ENCODE peak calls at places on chromosomes 13 and 19, in five cellular contexts. V, C, G, O and B are unnamed samples.
A peak's percentile ranks its signal among the peaks of the same experiment; 100 is the strongest.

GRCh38 chr19:54162241-54162805 is 2.8 kb upstream of the LENG1 start:
- DNase-seq in V (peak; percentile 83), C (peak; percentile 91), G (peak; percentile 73), O (peak; percentile 80), B (no peak)

GRCh38 chr13:51999525-51999924 is 11.7 kb downstream of the ATP7B start:
- DNase-seq in V (no peak), C (peak; percentile 70), G (no peak), O (no peak), B (no peak)

GRCh38 chr19:52034051-52034728 is 6.0 kb upstream of the ZNF614 start:
- DNase-seq in V (peak; percentile 10), C (no peak), G (no peak), O (no peak), B (no peak)

GRCh38 chr19:49690656-49691242 is at the start of gene CPT1C:
- DNase-seq in V (peak; percentile 62), C (peak; percentile 87), G (peak; percentile 47), O (no peak), B (no peak)

GRCh38 chr13:72151241-72151640 is 284.2 kb upstream of the DACH1 start:
- DNase-seq in V (no peak), C (no peak), G (no peak), O (no peak), B (no peak)

GRCh38 chr19:3061214-3062161 is 807 bp downstream of the TLE5 start:
- DNase-seq in V (peak; percentile 87), C (peak; percentile 73), G (no peak), O (peak; percentile 54), B (no peak)

GRCh38 chr13:73399347-73400216 is 340.8 kb downstream of the KLF5 start:
- DNase-seq in V (no peak), C (no peak), G (no peak), O (no peak), B (no peak)

GRCh38 chr13:91157273-91158014 is 190.0 kb upstream of the MIR17HG start:
- DNase-seq in V (no peak), C (no peak), G (no peak), O (no peak), B (no peak)

GRCh38 chr19:5154799-5155426 is 185.7 kb downstream of the PTPRS start:
- DNase-seq in V (no peak), C (no peak), G (no peak), O (no peak), B (no peak)

GRCh38 chr13:26128676-26129075 is 76.9 kb upstream of the SHISA2 start:
- DNase-seq in V (no peak), C (no peak), G (no peak), O (no peak), B (no peak)

GRCh38 chr13:97030705-97031452 is 36.6 kb upstream of the OXGR1 start:
- DNase-seq in V (peak; percentile 33), C (no peak), G (no peak), O (no peak), B (no peak)

GRCh38 chr19:3737487-3738205 is 23.8 kb downstream of the APBA3 start:
- DNase-seq in V (no peak), C (no peak), G (no peak), O (no peak), B (no peak)

GRCh38 chr19:46189971-46190335 is 39.6 kb upstream of the IGFL1 start:
- DNase-seq in V (no peak), C (no peak), G (no peak), O (no peak), B (no peak)

GRCh38 chr19:15979293-15979692 is 30.5 kb downstream of the OR10H4 start:
- DNase-seq in V (no peak), C (no peak), G (no peak), O (no peak), B (no peak)

GRCh38 chr19:40265055-40265762 is 19.9 kb downstream of the AKT2 start:
- DNase-seq in V (no peak), C (peak; percentile 18), G (no peak), O (no peak), B (no peak)

GRCh38 chr13:95556981-95557380 is 4.5 kb downstream of the CLDN10 start:
- DNase-seq in V (no peak), C (no peak), G (no peak), O (no peak), B (no peak)

GRCh38 chr19:49820125-49820524 is 2.0 kb downstream of the MED25 start:
- DNase-seq in V (no peak), C (no peak), G (no peak), O (no peak), B (no peak)

GRCh38 chr13:41648314-41648935 is 191.1 kb downstream of the RGCC start:
- DNase-seq in V (no peak), C (no peak), G (no peak), O (no peak), B (no peak)

GRCh38 chr19:8616861-8617260 is 6.3 kb upstream of the ADAMTS10 start:
- DNase-seq in V (no peak), C (no peak), G (no peak), O (no peak), B (no peak)

GRCh38 chr19:1935484-1936208 is 5.3 kb upstream of the CSNK1G2 start:
- DNase-seq in V (peak; percentile 80), C (peak; percentile 52), G (no peak), O (no peak), B (no peak)

GRCh38 chr13:99525967-99526366 is 24.7 kb downstream of the TM9SF2 start:
- DNase-seq in V (no peak), C (no peak), G (no peak), O (no peak), B (no peak)

GRCh38 chr19:35138305-35138799 is 272 bp upstream of the FXYD1 start:
- DNase-seq in V (no peak), C (no peak), G (peak; percentile 44), O (no peak), B (no peak)

GRCh38 chr13:93079294-93079693 is 147.3 kb upstream of the GPC6 start:
- DNase-seq in V (no peak), C (no peak), G (no peak), O (no peak), B (no peak)

GRCh38 chr13:114283581-114283980 is 2.2 kb downstream of the UPF3A start:
- DNase-seq in V (peak; percentile 9), C (no peak), G (no peak), O (no peak), B (no peak)

GRCh38 chr19:49421039-49421877 is 2.0 kb downstream of the PTH2 start:
- DNase-seq in V (peak; percentile 47), C (peak; percentile 82), G (no peak), O (no peak), B (no peak)

GRCh38 chr19:46753420-46754155 is 7.3 kb upstream of the STRN4 start:
- DNase-seq in V (peak; percentile 76), C (no peak), G (no peak), O (peak; percentile 58), B (no peak)

GRCh38 chr13:103349664-103350063 is 283.4 kb upstream of the SLC10A2 start:
- DNase-seq in V (no peak), C (no peak), G (no peak), O (no peak), B (no peak)

GRCh38 chr13:112222971-112223370 is 153.2 kb upstream of the SPACA7 start:
- DNase-seq in V (no peak), C (no peak), G (no peak), O (no peak), B (peak; percentile 75)

GRCh38 chr19:4181053-4181508 is 1.3 kb downstream of the SIRT6 start:
- DNase-seq in V (peak; percentile 40), C (no peak), G (no peak), O (no peak), B (no peak)

GRCh38 chr19:11256189-11256588 is 6.1 kb downstream of the DOCK6 start:
- DNase-seq in V (no peak), C (no peak), G (no peak), O (no peak), B (no peak)

GRCh38 chr13:25677956-25678355 is 306.2 kb downstream of the ATP8A2 start:
- DNase-seq in V (no peak), C (no peak), G (no peak), O (no peak), B (no peak)

GRCh38 chr19:50835103-50835784 is 1.9 kb upstream of the KLK15 start:
- DNase-seq in V (no peak), C (no peak), G (no peak), O (no peak), B (no peak)

GRCh38 chr13:55307909-55308308 is 1832.8 kb upstream of the PRR20A start:
- DNase-seq in V (no peak), C (no peak), G (no peak), O (no peak), B (no peak)

GRCh38 chr19:48830965-48831364 is 5.3 kb downstream of the HSD17B14 start:
- DNase-seq in V (no peak), C (no peak), G (no peak), O (no peak), B (no peak)